ENCODE peak calls at places on chromosomes 4 and X, in four cellular contexts. V is RKO, U is kidney tubule cell, J is brain microvascular endothelial cell. R is an unnamed sample.

GRCh38 chr4:15778742-15779231 is 659 bp downstream of the CD38 start:
- DNase-seq in U (peak), V (no peak), J (peak), R (no peak)

GRCh38 chr4:187504974-187505797 is 490.4 kb upstream of the ZFP42 start:
- DNase-seq in U (no peak), J (no peak), V (no peak), R (no peak)

GRCh38 chrX:66233206-66233605 is 69.2 kb downstream of the HEPH start:
- DNase-seq in J (no peak), V (no peak), U (no peak), R (no peak)

GRCh38 chrX:26778320-26778888 is 562.4 kb downstream of the MAGEB5 start:
- DNase-seq in V (no peak), J (no peak), U (no peak), R (no peak)

GRCh38 chr4:181161669-181162068 is 1081.5 kb upstream of the TENM3 start:
- DNase-seq in V (peak), J (no peak), U (peak), R (no peak)

GRCh38 chr4:92969650-92970370 is 666.0 kb downstream of the GRID2 start:
- DNase-seq in U (peak), V (peak), J (peak), R (peak)

GRCh38 chrX:8447367-8447766 is 17.3 kb upstream of the VCX3B start:
- DNase-seq in V (no peak), U (no peak), J (no peak), R (no peak)

GRCh38 chr4:47729086-47729763 is 108.6 kb downstream of the CORIN start:
- DNase-seq in J (no peak), V (no peak), U (no peak), R (no peak)

GRCh38 chr4:149845643-149846208 is 30.1 kb upstream of the IQCM start:
- DNase-seq in J (no peak), U (no peak), V (no peak), R (no peak)

GRCh38 chrX:386768-387575 is at the start of gene PPP2R3B:
- DNase-seq in J (peak), V (peak), U (peak), R (peak)

GRCh38 chrX:70079870-70080269 is 17.6 kb downstream of the OTUD6A start:
- DNase-seq in V (no peak), J (no peak), U (no peak), R (no peak)

GRCh38 chrX:10519761-10520160 is 100.6 kb downstream of the MID1 start:
- DNase-seq in V (no peak), J (no peak), U (no peak), R (no peak)

GRCh38 chr4:75726577-75726976 is 2.2 kb downstream of the USO1 start:
- DNase-seq in U (no peak), V (peak), J (no peak), R (peak)

GRCh38 chr4:140926672-140927071 is 170.5 kb upstream of the TBC1D9 start:
- DNase-seq in U (no peak), V (no peak), J (no peak), R (no peak)

GRCh38 chrX:50799531-50799961 is 14.4 kb downstream of the SHROOM4 start:
- DNase-seq in U (peak), V (no peak), J (peak), R (peak)